ENCODE peak calls at places on chromosomes 4 and X, in eight cellular contexts. O is left lung; W is right cardiac atrium; R is CD8-positive, alpha-beta memory T cell; E is tibial artery; U is pancreas; H is SJSA1; Q is ovary. Z is an unnamed sample. For H3K4me1, the result is how much of the 10 kb centered on the place peaks cover.

GRCh38 chr4:6278801-6279197 is 9.1 kb downstream of the WFS1 start:
- DNase-seq in O (no peak), W (peak), R (no peak), E (peak), U (no peak), H (no peak), Q (peak), Z (no peak)

GRCh38 chr4:74531952-74532794 is 87.2 kb downstream of the AREG start:
- DNase-seq in O (no peak), W (no peak), R (no peak), E (no peak), U (peak), H (peak), Q (no peak), Z (no peak)

GRCh38 chr4:86522349-86522748 is 71.8 kb upstream of the PTPN13 start:
- DNase-seq in O (no peak), W (no peak), R (no peak), E (no peak), U (no peak), H (no peak), Q (no peak), Z (no peak)

GRCh38 chrX:72644946-72645345 is 69.2 kb downstream of the PHKA1 start:
- DNase-seq in O (no peak), W (no peak), R (no peak), E (peak), U (no peak), H (no peak), Q (no peak), Z (peak)

GRCh38 chr4:2256156-2256731 is 5.7 kb downstream of the MXD4 start:
- DNase-seq in O (no peak), W (peak), R (no peak), E (peak), U (peak), H (no peak), Q (peak), Z (no peak)

GRCh38 chr4:71138007-71138600 is 144.7 kb downstream of the DCK start:
- DNase-seq in O (no peak), W (no peak), R (no peak), E (no peak), U (peak), H (no peak), Q (no peak), Z (no peak)

GRCh38 chrX:151153086-151153485 is 23.3 kb upstream of the GPR50 start:
- DNase-seq in O (no peak), W (no peak), R (no peak), E (no peak), U (no peak), H (no peak), Q (no peak), Z (peak)

GRCh38 chrX:154327026-154327820 is 31.6 kb downstream of the TKTL1 start:
- DNase-seq in O (no peak), W (no peak), R (no peak), E (no peak), U (no peak), H (no peak), Q (no peak), Z (peak)

GRCh38 chrX:47515941-47516649 is 33.1 kb upstream of the ZNF41 start:
- DNase-seq in O (no peak), W (no peak), R (no peak), E (no peak), U (no peak), H (no peak), Q (no peak), Z (peak)

GRCh38 chr4:27009539-27009938 is 148.9 kb downstream of the STIM2 start:
- DNase-seq in O (no peak), W (no peak), R (no peak), E (no peak), U (no peak), H (peak), Q (no peak), Z (no peak)

GRCh38 chr4:170047774-170048354 is 21.7 kb upstream of the MFAP3L start:
- DNase-seq in O (no peak), W (no peak), R (peak), E (peak), U (peak), H (peak), Q (peak), Z (no peak)

GRCh38 chrX:54325077-54325476 is 32.8 kb downstream of the WNK3 start:
- DNase-seq in O (no peak), W (no peak), R (no peak), E (no peak), U (no peak), H (no peak), Q (no peak), Z (no peak)

GRCh38 chr4:90007494-90008167 is 113.0 kb downstream of the MMRN1 start:
- DNase-seq in O (no peak), W (no peak), R (no peak), E (no peak), U (no peak), H (no peak), Q (no peak), Z (no peak)

GRCh38 chr4:88230953-88231835 is 53.2 kb downstream of the PPM1K start:
- DNase-seq in O (no peak), W (no peak), R (no peak), E (no peak), U (no peak), H (peak), Q (no peak), Z (no peak)

GRCh38 chrX:53262918-53263394 is 18.4 kb downstream of the IQSEC2 start:
- DNase-seq in O (no peak), W (no peak), R (no peak), E (no peak), U (no peak), H (peak), Q (no peak), Z (no peak)

GRCh38 chrX:24647257-24648058 is at the start of gene PCYT1B:
- DNase-seq in O (peak), W (peak), R (peak), E (peak), U (peak), H (peak), Q (peak), Z (peak)

GRCh38 chrX:149757206-149758067 is 16.4 kb upstream of the HSFX1 start:
- DNase-seq in O (no peak), W (no peak), R (no peak), E (no peak), U (no peak), H (no peak), Q (no peak), Z (no peak)

GRCh38 chr4:161601011-161601410 is 562.8 kb downstream of the FSTL5 start:
- DNase-seq in O (no peak), W (no peak), R (no peak), E (no peak), U (no peak), H (no peak), Q (no peak), Z (no peak)

GRCh38 chrX:1355800-1356148 is 19.2 kb downstream of the IL3RA start:
- DNase-seq in O (no peak), W (no peak), R (no peak), E (no peak), U (no peak), H (no peak), Q (no peak), Z (no peak)

GRCh38 chr4:16967722-16968121 is 69.3 kb upstream of the LDB2 start:
- DNase-seq in O (no peak), W (peak), R (no peak), E (peak), U (no peak), H (no peak), Q (peak), Z (no peak)

GRCh38 chrX:118574666-118575065 is 79.1 kb downstream of the DOCK11 start:
- DNase-seq in O (no peak), W (no peak), R (no peak), E (no peak), U (no peak), H (no peak), Q (no peak), Z (no peak)

GRCh38 chr4:113561092-113561491 is 200.4 kb downstream of the CAMK2D start:
- DNase-seq in O (no peak), W (no peak), R (no peak), E (no peak), U (no peak), H (no peak), Q (no peak), Z (no peak)
- H3K4me1 ChIP-seq in O (under half), W (under half), R (under half), E (under half), U (under half), H (under half), Q (under half), Z (under half)

GRCh38 chr4:153593166-153593565 is 90.9 kb upstream of the TLR2 start:
- DNase-seq in O (no peak), W (no peak), R (no peak), E (no peak), U (no peak), H (no peak), Q (no peak), Z (no peak)
- H3K27ac ChIP-seq in O (no peak), W (no peak), R (no peak), E (peak), U (no peak), H (no peak), Q (no peak), Z (no peak)

DNA sequence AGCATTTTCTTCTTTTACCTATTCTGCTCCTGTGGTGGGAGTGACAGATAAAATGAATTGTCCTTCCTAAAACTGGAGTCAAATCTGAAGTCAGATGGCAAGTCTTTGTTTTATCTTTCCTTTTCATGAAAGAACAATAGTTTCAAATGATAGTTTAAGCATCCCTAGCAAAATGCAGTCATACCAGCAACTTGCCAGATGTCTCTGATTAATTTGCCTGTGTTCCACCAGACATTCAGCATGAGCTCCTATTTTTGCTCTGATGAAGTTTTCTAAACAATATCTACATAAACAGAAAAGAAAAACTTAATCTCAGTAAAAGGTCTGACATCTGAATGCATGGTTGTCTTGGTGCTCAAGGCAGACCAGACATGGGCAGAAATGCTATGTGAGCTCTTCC is 15.2 kb downstream of the PRKG2 start:
- DNase-seq in O (no peak), W (no peak), R (no peak), E (no peak), U (no peak), H (peak), Q (no peak), Z (no peak)
- H3K4me1 ChIP-seq in O (under half), W (under half), R (under half), E (under half), U (under half), H (under half), Q (under half), Z (under half)

DNA sequence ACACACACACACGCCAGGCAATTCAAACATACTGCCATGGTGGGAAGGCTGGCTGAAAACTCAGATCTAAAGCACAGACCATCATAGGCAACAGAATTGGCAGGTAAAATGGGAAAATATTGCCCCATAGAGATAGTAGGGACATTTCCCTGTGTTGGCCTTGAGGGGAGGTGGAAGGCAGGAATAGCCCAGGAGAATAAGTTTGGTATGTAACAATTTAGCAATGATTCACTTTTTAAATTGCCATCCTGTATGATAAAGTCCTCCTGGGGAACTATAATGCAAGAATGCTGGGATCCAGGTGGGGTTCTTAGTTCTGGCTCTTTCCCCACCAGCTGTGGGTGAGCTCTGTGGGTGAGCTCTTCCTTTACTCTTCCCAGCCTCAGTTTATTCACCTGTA is 51.0 kb downstream of the ATXN3L start:
- DNase-seq in O (no peak), W (no peak), R (no peak), E (no peak), U (no peak), H (no peak), Q (no peak), Z (no peak)
- H3K27ac ChIP-seq in O (no peak), W (no peak), R (no peak), E (no peak), U (no peak), H (no peak), Q (no peak), Z (peak)

GRCh38 chrX:120452131-120452530 is 17.0 kb downstream of the LAMP2 start:
- DNase-seq in O (no peak), W (no peak), R (no peak), E (no peak), U (no peak), H (no peak), Q (no peak), Z (no peak)

GRCh38 chrX:120457766-120458180 is 11.3 kb downstream of the LAMP2 start:
- DNase-seq in O (no peak), W (no peak), R (no peak), E (no peak), U (no peak), H (peak), Q (no peak), Z (peak)

GRCh38 chrX:120453985-120454384 is 15.1 kb downstream of the LAMP2 start:
- DNase-seq in O (no peak), W (no peak), R (no peak), E (no peak), U (no peak), H (no peak), Q (no peak), Z (no peak)

GRCh38 chrX:120459313-120459712 is 9.8 kb downstream of the LAMP2 start:
- DNase-seq in O (no peak), W (no peak), R (no peak), E (no peak), U (no peak), H (no peak), Q (no peak), Z (no peak)

DNA sequence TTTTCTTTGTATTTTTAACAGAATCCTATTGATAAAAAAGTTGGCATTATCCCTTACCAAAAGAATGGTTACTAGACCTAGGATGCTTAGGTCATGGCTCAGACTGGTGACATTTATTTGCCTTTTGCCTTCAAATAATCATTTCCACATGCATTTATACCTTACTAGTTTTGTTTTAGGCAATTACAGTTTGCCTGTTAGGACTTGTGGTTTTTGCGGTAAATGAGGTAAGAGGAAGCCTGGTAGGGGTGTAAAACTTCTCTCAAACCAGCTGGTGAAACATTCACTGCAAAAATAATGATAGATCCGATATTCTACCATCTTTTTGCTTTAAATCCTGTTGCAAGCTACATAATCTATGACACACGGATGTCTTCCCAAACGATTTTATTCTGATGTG is 12.1 kb downstream of the LAMP2 start:
- DNase-seq in O (no peak), W (no peak), R (no peak), E (no peak), U (no peak), H (peak), Q (no peak), Z (no peak)
- H3K4me1 ChIP-seq in O (under half), W (under half), R (under half), E (under half), U (under half), H (under half), Q (under half), Z (under half)

GRCh38 chr4:157220026-157220881 is at the start of gene GRIA2:
- DNase-seq in O (no peak), W (peak), R (no peak), E (no peak), U (peak), H (peak), Q (peak), Z (peak)
- H3K27ac ChIP-seq in O (no peak), W (no peak), R (no peak), E (peak), U (no peak), H (no peak), Q (no peak), Z (no peak)

GRCh38 chr4:118738999-118739690 is 54.0 kb downstream of the METTL14 start:
- DNase-seq in O (no peak), W (no peak), R (no peak), E (no peak), U (no peak), H (no peak), Q (no peak), Z (no peak)
- H3K4me1 ChIP-seq in O (under half), W (under half), R (under half), E (under half), U (under half), H (under half), Q (under half), Z (under half)

GRCh38 chr4:147846318-147847135 is 114.6 kb downstream of the ARHGAP10 start:
- DNase-seq in O (no peak), W (no peak), R (no peak), E (no peak), U (no peak), H (peak), Q (no peak), Z (no peak)
- H3K27ac ChIP-seq in O (no peak), W (no peak), R (no peak), E (peak), U (no peak), H (no peak), Q (peak), Z (no peak)

Z was measured in foreskin keratinocyte.